ENCODE peak calls at places on chromosomes 5 and 9, in six cellular contexts. G is Panc1, Y is GM23338, M is H1, Q is SK-N-MC, L is breast epithelium. R is an unnamed sample.

GRCh38 chr5:3343911-3344310 is 251.7 kb upstream of the IRX1 start:
- DNase-seq in G (no peak), Y (no peak), M (no peak), Q (no peak), L (no peak), R (no peak)

GRCh38 chr5:149837680-149838269 is 106.8 kb downstream of the PDE6A start:
- DNase-seq in G (no peak), Y (peak), M (peak), Q (no peak), L (peak), R (no peak)

GRCh38 chr5:39024884-39025283 is 49.3 kb downstream of the RICTOR start:
- DNase-seq in G (no peak), Y (no peak), M (no peak), Q (no peak), L (no peak), R (no peak)

GRCh38 chr9:123401879-123402513 is 46.0 kb downstream of the CRB2 start:
- DNase-seq in G (peak), Y (peak), M (no peak), Q (peak), L (no peak), R (no peak)

GRCh38 chr9:36037580-36038169 is 962 bp downstream of the RECK start:
- DNase-seq in G (peak), Y (peak), M (no peak), Q (no peak), L (no peak), R (no peak)

GRCh38 chr9:70229579-70229978 is 29.2 kb upstream of the SMC5 start:
- DNase-seq in G (no peak), Y (peak), M (no peak), Q (no peak), L (no peak), R (no peak)

GRCh38 chr9:98380065-98380681 is 124.7 kb upstream of the TBC1D2 start:
- DNase-seq in G (no peak), Y (peak), M (peak), Q (no peak), L (no peak), R (no peak)

GRCh38 chr9:79220246-79220645 is 351.5 kb upstream of the TLE4 start:
- DNase-seq in G (no peak), Y (no peak), M (no peak), Q (no peak), L (no peak), R (no peak)

GRCh38 chr9:114263853-114264510 is 58.9 kb upstream of the ORM1 start:
- DNase-seq in G (no peak), Y (peak), M (peak), Q (no peak), L (no peak), R (no peak)

GRCh38 chr5:135272311-135272805 is 126.7 kb downstream of the MACROH2A1 start:
- DNase-seq in G (no peak), Y (no peak), M (no peak), Q (no peak), L (no peak), R (no peak)

GRCh38 chr5:133653602-133653995 is 41.3 kb upstream of the FSTL4 start:
- DNase-seq in G (no peak), Y (no peak), M (no peak), Q (no peak), L (no peak), R (no peak)

GRCh38 chr5:59139695-59140094 is 556.8 kb downstream of the RAB3C start:
- DNase-seq in G (no peak), Y (no peak), M (no peak), Q (no peak), L (no peak), R (no peak)

GRCh38 chr5:88092358-88092757 is 176.3 kb downstream of the TMEM161B start:
- DNase-seq in G (no peak), Y (peak), M (no peak), Q (no peak), L (no peak), R (no peak)

GRCh38 chr9:13360188-13360587 is 80.7 kb upstream of the MPDZ start:
- DNase-seq in G (no peak), Y (no peak), M (no peak), Q (no peak), L (no peak), R (no peak)

GRCh38 chr5:40549611-40550010 is 130.1 kb upstream of the PTGER4 start:
- DNase-seq in G (no peak), Y (no peak), M (no peak), Q (no peak), L (no peak), R (no peak)

GRCh38 chr9:37968228-37968672 is 64.3 kb upstream of the SLC25A51 start:
- DNase-seq in G (no peak), Y (no peak), M (no peak), Q (no peak), L (no peak), R (no peak)

GRCh38 chr9:136947955-136948510 is 3.0 kb downstream of the C8G start:
- DNase-seq in G (no peak), Y (peak), M (peak), Q (no peak), L (no peak), R (no peak)

GRCh38 chr5:39555788-39556187 is 131.0 kb upstream of the DAB2 start:
- DNase-seq in G (no peak), Y (no peak), M (no peak), Q (no peak), L (no peak), R (no peak)

GRCh38 chr5:172678902-172679301 is 37.8 kb downstream of the NEURL1B start:
- DNase-seq in G (no peak), Y (no peak), M (no peak), Q (no peak), L (no peak), R (no peak)

GRCh38 chr5:99460701-99461100 is 531.9 kb upstream of the CHD1 start:
- DNase-seq in G (no peak), Y (no peak), M (no peak), Q (no peak), L (no peak), R (no peak)

GRCh38 chr9:77844415-77844814 is 187.2 kb downstream of the GNAQ start:
- DNase-seq in G (no peak), Y (no peak), M (no peak), Q (no peak), L (no peak), R (no peak)

GRCh38 chr5:163565931-163566608 is 60.7 kb downstream of the MAT2B start:
- DNase-seq in G (no peak), Y (peak), M (peak), Q (no peak), L (no peak), R (no peak)

GRCh38 chr9:116316231-116316630 is 162.6 kb downstream of the PAPPA start:
- DNase-seq in G (no peak), Y (no peak), M (no peak), Q (no peak), L (no peak), R (no peak)

GRCh38 chr5:10746711-10747110 is 14.3 kb downstream of the DAP start:
- DNase-seq in G (no peak), Y (no peak), M (no peak), Q (no peak), L (no peak), R (no peak)

GRCh38 chr9:75891277-75892167 is 1.0 kb downstream of the PCSK5 start:
- DNase-seq in G (no peak), Y (peak), M (peak), Q (no peak), L (no peak), R (no peak)

GRCh38 chr5:57348376-57348775 is 134.2 kb downstream of the ACTBL2 start:
- DNase-seq in G (no peak), Y (no peak), M (no peak), Q (no peak), L (no peak), R (no peak)

GRCh38 chr5:98774192-98775046 is 956 bp downstream of the RGMB start:
- DNase-seq in G (no peak), Y (peak), M (peak), Q (no peak), L (peak), R (no peak)

GRCh38 chr9:27614551-27614950 is 41.3 kb upstream of the C9orf72 start:
- DNase-seq in G (no peak), Y (no peak), M (no peak), Q (no peak), L (no peak), R (no peak)

GRCh38 chr5:31638286-31638685 is 645 bp upstream of the PDZD2 start:
- DNase-seq in G (no peak), Y (no peak), M (no peak), Q (no peak), L (no peak), R (no peak)

GRCh38 chr5:56625577-56625976 is 189.8 kb upstream of the MAP3K1 start:
- DNase-seq in G (no peak), Y (no peak), M (no peak), Q (no peak), L (no peak), R (no peak)

GRCh38 chr5:26894719-26895263 is 143.6 kb downstream of the CDH9 start:
- DNase-seq in G (no peak), Y (no peak), M (no peak), Q (no peak), L (no peak), R (no peak)

GRCh38 chr5:174323878-174324281 is 278.4 kb downstream of the NSG2 start:
- DNase-seq in G (peak), Y (peak), M (peak), Q (no peak), L (no peak), R (no peak)

GRCh38 chr5:114649878-114650277 is 288.0 kb downstream of the KCNN2 start:
- DNase-seq in G (no peak), Y (no peak), M (no peak), Q (no peak), L (no peak), R (no peak)

GRCh38 chr5:158313027-158313738 is 454.2 kb upstream of the CLINT1 start:
- DNase-seq in G (no peak), Y (peak), M (no peak), Q (no peak), L (no peak), R (no peak)

GRCh38 chr9:2336055-2336454 is 285.5 kb upstream of the VLDLR start:
- DNase-seq in G (no peak), Y (no peak), M (no peak), Q (no peak), L (no peak), R (no peak)

GRCh38 chr5:143101740-143102386 is 301.6 kb downstream of the NR3C1 start:
- DNase-seq in G (no peak), Y (no peak), M (no peak), Q (no peak), L (no peak), R (no peak)

GRCh38 chr5:151706906-151707305 is 20.2 kb upstream of the SPARC start:
- DNase-seq in G (no peak), Y (no peak), M (no peak), Q (no peak), L (no peak), R (no peak)

GRCh38 chr5:176899946-176900782 is 1.0 kb upstream of the HK3 start:
- DNase-seq in G (no peak), Y (no peak), M (no peak), Q (no peak), L (no peak), R (no peak)

GRCh38 chr5:176899296-176899891 is at the start of gene HK3:
- DNase-seq in G (no peak), Y (no peak), M (no peak), Q (no peak), L (no peak), R (no peak)

GRCh38 chr5:176901260-176902101 is 2.3 kb upstream of the HK3 start:
- DNase-seq in G (no peak), Y (no peak), M (no peak), Q (no peak), L (no peak), R (no peak)

GRCh38 chr5:176902102-176902814 is 3.1 kb upstream of the HK3 start:
- DNase-seq in G (no peak), Y (no peak), M (no peak), Q (no peak), L (no peak), R (no peak)

GRCh38 chr5:176900783-176901204 is 1.6 kb upstream of the HK3 start:
- DNase-seq in G (no peak), Y (no peak), M (no peak), Q (no peak), L (no peak), R (no peak)
- TF ChIP-seq POLR2AphosphoS5 in G (peak), Y (no peak), M (no peak), Q (no peak), L (no peak), R (no peak)

DNA sequence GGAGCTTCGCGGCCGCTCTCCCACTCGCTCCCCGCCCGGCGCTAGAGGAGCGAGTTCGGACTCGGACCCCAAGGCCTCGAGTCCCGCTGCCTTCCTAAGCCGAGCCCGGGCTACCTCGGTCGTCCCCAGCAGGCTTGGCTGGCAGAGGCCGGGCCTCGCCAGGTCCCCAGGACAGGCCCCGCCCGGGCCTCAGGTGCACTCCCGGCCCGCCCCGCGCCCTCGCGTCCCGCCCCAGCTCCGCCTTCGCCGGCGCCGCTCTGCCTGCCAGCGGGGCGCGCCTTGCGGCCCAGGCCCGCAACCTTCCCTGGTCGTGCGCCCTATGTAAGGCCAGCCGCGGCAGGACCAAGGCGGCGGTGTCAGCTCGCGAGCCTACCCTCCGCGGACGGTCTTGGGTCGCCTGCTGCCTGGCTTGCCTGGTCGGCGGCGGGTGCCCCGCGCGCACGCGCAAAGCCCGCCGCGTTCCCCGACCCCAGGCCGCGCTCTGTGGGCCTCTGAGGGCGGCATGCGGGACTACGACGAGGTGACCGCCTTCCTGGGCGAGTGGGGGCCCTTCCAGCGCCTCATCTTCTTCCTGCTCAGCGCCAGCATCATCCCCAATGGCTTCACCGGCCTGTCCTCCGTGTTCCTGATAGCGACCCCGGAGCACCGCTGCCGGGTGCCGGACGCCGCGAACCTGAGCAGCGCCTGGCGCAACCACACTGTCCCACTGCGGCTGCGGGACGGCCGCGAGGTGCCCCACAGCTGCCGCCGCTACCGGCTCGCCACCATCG is at the start of gene SLC22A5:
- DNase-seq in G (no peak), Y (peak), M (peak), Q (no peak), L (peak), R (no peak)
- TF ChIP-seq POLR2AphosphoS5 in G (no peak), Y (peak), M (peak), Q (peak), L (peak), R (no peak)

GRCh38 chr5:388266-389196 is 54.4 kb upstream of the EXOC3 start:
- DNase-seq in G (no peak), Y (no peak), M (no peak), Q (no peak), L (no peak), R (peak)
- TF ChIP-seq POLR2AphosphoS5 in G (no peak), Y (no peak), M (no peak), Q (no peak), L (no peak), R (no peak)

GRCh38 chr5:137372386-137373160 is 126.6 kb downstream of the SPOCK1 start:
- DNase-seq in G (no peak), Y (no peak), M (no peak), Q (no peak), L (no peak), R (no peak)

GRCh38 chr5:137381546-137381945 is 117.6 kb downstream of the SPOCK1 start:
- DNase-seq in G (no peak), Y (no peak), M (no peak), Q (no peak), L (no peak), R (no peak)

GRCh38 chr5:137374110-137374853 is 124.8 kb downstream of the SPOCK1 start:
- DNase-seq in G (no peak), Y (no peak), M (no peak), Q (no peak), L (no peak), R (no peak)

GRCh38 chr5:137370511-137371071 is 128.5 kb downstream of the SPOCK1 start:
- DNase-seq in G (no peak), Y (no peak), M (no peak), Q (no peak), L (no peak), R (no peak)

DNA sequence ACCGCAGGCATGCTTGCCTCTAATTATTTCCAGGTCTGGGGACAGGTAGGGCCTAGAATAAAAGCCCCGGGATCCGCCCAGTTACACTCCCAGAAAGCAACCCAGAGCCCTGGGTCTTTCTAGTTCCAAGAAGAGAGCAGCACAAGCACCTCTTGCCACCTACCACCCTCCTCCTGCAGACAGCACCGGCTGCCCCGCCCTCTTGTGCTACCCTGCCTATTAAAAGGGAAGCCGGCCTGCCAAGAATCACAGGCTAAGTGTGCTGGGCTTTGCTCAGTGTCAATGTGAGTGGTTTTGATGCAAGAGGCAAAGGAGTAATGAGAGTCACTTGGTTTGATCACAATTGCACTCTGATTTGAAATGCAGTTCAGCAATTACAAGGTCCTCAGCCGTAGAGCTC is 123.0 kb downstream of the SPOCK1 start:
- DNase-seq in G (no peak), Y (peak), M (no peak), Q (no peak), L (no peak), R (no peak)
- TF ChIP-seq POLR2AphosphoS5 in G (no peak), Y (no peak), M (no peak), Q (no peak), L (no peak), R (no peak)

GRCh38 chr5:137405393-137405792 is 93.7 kb downstream of the SPOCK1 start:
- DNase-seq in G (no peak), Y (peak), M (no peak), Q (no peak), L (no peak), R (no peak)

GRCh38 chr5:137400571-137400970 is 98.6 kb downstream of the SPOCK1 start:
- DNase-seq in G (no peak), Y (no peak), M (no peak), Q (no peak), L (no peak), R (no peak)

GRCh38 chr5:137402436-137403187 is 96.5 kb downstream of the SPOCK1 start:
- DNase-seq in G (no peak), Y (no peak), M (no peak), Q (no peak), L (no peak), R (no peak)

GRCh38 chr5:137398751-137399150 is 100.4 kb downstream of the SPOCK1 start:
- DNase-seq in G (no peak), Y (no peak), M (no peak), Q (no peak), L (no peak), R (no peak)

GRCh38 chr5:137401946-137402345 is 97.2 kb downstream of the SPOCK1 start:
- DNase-seq in G (no peak), Y (no peak), M (no peak), Q (no peak), L (no peak), R (no peak)
- TF ChIP-seq POLR2AphosphoS5 in G (no peak), Y (no peak), M (no peak), Q (no peak), L (no peak), R (no peak)

GRCh38 chr5:147303251-147303650 is 68.4 kb downstream of the STK32A start:
- DNase-seq in G (no peak), Y (no peak), M (no peak), Q (no peak), L (no peak), R (no peak)
- TF ChIP-seq POLR2AphosphoS5 in G (no peak), Y (no peak), M (no peak), Q (no peak), L (no peak), R (no peak)

GRCh38 chr5:7763621-7764072 is 87.3 kb downstream of the CFAP90 start:
- DNase-seq in G (no peak), Y (no peak), M (no peak), Q (no peak), L (no peak), R (peak)
- TF ChIP-seq POLR2AphosphoS5 in G (no peak), Y (no peak), M (no peak), Q (no peak), L (no peak), R (peak)

DNA sequence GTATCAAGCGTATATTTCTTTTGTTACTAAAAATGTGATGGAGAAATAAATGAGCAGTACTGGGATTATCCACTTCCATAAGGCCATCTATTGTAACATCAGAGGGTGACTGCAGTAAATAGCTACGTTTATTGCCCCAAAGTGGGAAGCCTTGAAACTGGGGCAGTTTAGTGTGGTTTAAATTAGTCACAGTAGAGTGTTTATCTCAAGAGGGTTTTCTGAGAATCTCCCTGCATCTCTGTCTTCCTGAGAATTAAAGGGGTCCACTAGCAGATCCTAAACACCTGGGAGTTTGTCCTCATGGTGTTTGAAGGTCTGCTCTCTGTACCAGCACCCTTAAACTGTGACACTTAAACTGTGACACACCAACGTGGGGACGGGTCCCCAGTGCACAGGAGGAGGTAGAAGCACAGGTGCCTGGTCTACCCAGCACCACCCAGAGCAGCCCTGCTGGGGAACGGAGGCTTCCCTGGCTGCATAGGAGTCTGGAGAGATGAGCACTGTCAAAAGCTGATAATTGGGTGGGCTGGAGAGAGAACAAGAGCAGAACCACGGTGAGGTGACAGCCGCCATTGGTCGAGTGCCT is 25.2 kb downstream of the PRRC2B start:
- DNase-seq in G (no peak), Y (no peak), M (no peak), Q (no peak), L (no peak), R (no peak)
- TF ChIP-seq POLR2AphosphoS5 in G (no peak), Y (no peak), M (no peak), Q (no peak), L (no peak), R (no peak)